ENCODE peak calls at places on chromosomes 16 and 17, in nine cellular contexts. One of them, this sample, is unnamed.

GRCh38 chr16:82016268-82016667 is 5.0 kb upstream of the SDR42E1 start:
- DNase-seq in transverse colon: no peak
- DNase-seq in tibial nerve: peak
- DNase-seq in breast epithelium: no peak
- DNase-seq in heart left ventricle: no peak
- DNase-seq in A549: peak
- DNase-seq in prostate gland: peak
- DNase-seq in ovary: no peak
- DNase-seq in HepG2: no peak
- DNase-seq in this sample: no peak

GRCh38 chr17:77645441-77646430 is 312.8 kb upstream of the TNRC6C start:
- DNase-seq in transverse colon: no peak
- DNase-seq in tibial nerve: no peak
- DNase-seq in breast epithelium: no peak
- DNase-seq in heart left ventricle: no peak
- DNase-seq in A549: no peak
- DNase-seq in prostate gland: no peak
- DNase-seq in ovary: no peak
- DNase-seq in HepG2: no peak
- DNase-seq in this sample: no peak

GRCh38 chr16:11550651-11551498 is 35.8 kb downstream of the LITAF start:
- DNase-seq in transverse colon: no peak
- DNase-seq in tibial nerve: no peak
- DNase-seq in breast epithelium: no peak
- DNase-seq in heart left ventricle: no peak
- DNase-seq in A549: no peak
- DNase-seq in prostate gland: no peak
- DNase-seq in ovary: no peak
- DNase-seq in HepG2: no peak
- DNase-seq in this sample: no peak

GRCh38 chr17:31627960-31628359 is 231.1 kb downstream of the COPRS start:
- DNase-seq in transverse colon: no peak
- DNase-seq in tibial nerve: no peak
- DNase-seq in breast epithelium: no peak
- DNase-seq in heart left ventricle: no peak
- DNase-seq in A549: no peak
- DNase-seq in prostate gland: no peak
- DNase-seq in ovary: no peak
- DNase-seq in HepG2: no peak
- DNase-seq in this sample: no peak

GRCh38 chr16:89687092-89687940 is 827 bp downstream of the CDK10 start:
- DNase-seq in transverse colon: peak
- DNase-seq in tibial nerve: no peak
- DNase-seq in breast epithelium: no peak
- DNase-seq in heart left ventricle: no peak
- DNase-seq in A549: peak
- DNase-seq in prostate gland: no peak
- DNase-seq in ovary: no peak
- DNase-seq in HepG2: peak
- DNase-seq in this sample: no peak

GRCh38 chr16:48153689-48154265 is 2.0 kb downstream of the ABCC12 start:
- DNase-seq in transverse colon: no peak
- DNase-seq in tibial nerve: no peak
- DNase-seq in breast epithelium: no peak
- DNase-seq in heart left ventricle: no peak
- DNase-seq in A549: no peak
- DNase-seq in prostate gland: no peak
- DNase-seq in ovary: no peak
- DNase-seq in HepG2: no peak
- DNase-seq in this sample: no peak

GRCh38 chr16:87954361-87954760 is 3.1 kb downstream of the BANP start:
- DNase-seq in transverse colon: no peak
- DNase-seq in tibial nerve: no peak
- DNase-seq in breast epithelium: no peak
- DNase-seq in heart left ventricle: no peak
- DNase-seq in A549: no peak
- DNase-seq in prostate gland: no peak
- DNase-seq in ovary: no peak
- DNase-seq in HepG2: no peak
- DNase-seq in this sample: peak

GRCh38 chr17:63995626-63996025 is 2.5 kb upstream of the PRR29 start:
- DNase-seq in transverse colon: no peak
- DNase-seq in tibial nerve: no peak
- DNase-seq in breast epithelium: peak
- DNase-seq in heart left ventricle: no peak
- DNase-seq in A549: no peak
- DNase-seq in prostate gland: no peak
- DNase-seq in ovary: no peak
- DNase-seq in HepG2: no peak
- DNase-seq in this sample: no peak

DNA sequence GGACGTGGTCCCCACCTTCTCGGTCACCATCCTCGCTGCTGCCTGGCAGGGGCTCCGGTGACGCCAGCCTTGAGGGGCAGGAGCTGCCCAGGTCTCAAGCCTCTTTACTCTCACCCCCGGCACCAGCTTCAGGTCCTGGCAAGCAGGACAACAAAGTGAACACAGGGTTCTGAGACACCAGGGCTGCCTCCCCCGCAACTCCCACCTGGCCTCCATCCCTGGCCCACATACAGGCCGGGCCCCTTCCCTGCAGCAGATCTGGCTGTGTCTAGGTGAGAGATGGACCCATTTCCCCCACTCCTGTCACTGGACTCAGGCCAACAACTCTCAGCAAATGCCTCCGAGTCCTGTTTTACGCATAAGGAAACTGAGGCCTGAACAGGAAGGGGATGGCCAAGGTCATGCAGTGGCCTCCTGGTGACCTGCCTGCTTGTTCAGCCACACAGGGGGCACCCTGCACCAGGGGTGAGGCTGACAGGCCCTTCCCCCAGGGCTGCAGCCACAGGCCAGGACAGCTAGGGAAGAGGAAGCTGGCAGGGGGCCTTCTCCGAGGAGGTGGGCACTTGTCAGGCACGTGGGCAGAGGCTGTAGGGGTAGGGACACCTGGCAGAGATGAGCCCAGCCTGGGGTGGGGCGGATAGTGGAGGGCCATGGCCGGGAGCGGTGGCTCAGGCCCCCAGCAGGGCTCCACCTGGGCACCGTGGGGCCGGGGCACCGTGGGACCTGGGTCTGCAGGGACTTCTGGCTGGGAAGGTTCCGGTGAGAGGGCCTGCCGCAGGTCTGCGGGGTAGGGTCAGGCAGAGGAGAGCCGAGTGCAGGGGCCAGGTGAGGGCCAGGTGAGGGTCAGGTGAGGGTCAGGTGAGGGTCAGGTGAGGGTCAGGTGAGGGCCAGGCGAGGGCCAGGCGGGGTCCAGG is 46.7 kb upstream of the PVALEF start:
- DNase-seq in transverse colon: no peak
- DNase-seq in tibial nerve: no peak
- DNase-seq in breast epithelium: no peak
- DNase-seq in heart left ventricle: no peak
- DNase-seq in A549: no peak
- DNase-seq in prostate gland: no peak
- DNase-seq in ovary: no peak
- DNase-seq in HepG2: no peak
- DNase-seq in this sample: no peak
- H3K27ac ChIP-seq in transverse colon: no peak
- H3K27ac ChIP-seq in tibial nerve: peak
- H3K27ac ChIP-seq in breast epithelium: peak
- H3K27ac ChIP-seq in heart left ventricle: no peak
- H3K27ac ChIP-seq in A549: peak
- H3K27ac ChIP-seq in prostate gland: peak
- H3K27ac ChIP-seq in ovary: no peak
- H3K27ac ChIP-seq in HepG2: no peak
- H3K27ac ChIP-seq in this sample: no peak

GRCh38 chr16:75202069-75202590 is 4.8 kb downstream of the CTRB2 start:
- DNase-seq in transverse colon: no peak
- DNase-seq in tibial nerve: no peak
- DNase-seq in breast epithelium: peak
- DNase-seq in heart left ventricle: no peak
- DNase-seq in A549: no peak
- DNase-seq in prostate gland: no peak
- DNase-seq in ovary: peak
- DNase-seq in HepG2: no peak
- DNase-seq in this sample: peak

GRCh38 chr16:75204410-75204758 is 2.6 kb downstream of the CTRB2 start:
- DNase-seq in transverse colon: no peak
- DNase-seq in tibial nerve: no peak
- DNase-seq in breast epithelium: peak
- DNase-seq in heart left ventricle: no peak
- DNase-seq in A549: no peak
- DNase-seq in prostate gland: no peak
- DNase-seq in ovary: no peak
- DNase-seq in HepG2: no peak
- DNase-seq in this sample: no peak

GRCh38 chr16:75203667-75204409 is 3.1 kb downstream of the CTRB2 start:
- DNase-seq in transverse colon: no peak
- DNase-seq in tibial nerve: no peak
- DNase-seq in breast epithelium: peak
- DNase-seq in heart left ventricle: no peak
- DNase-seq in A549: no peak
- DNase-seq in prostate gland: no peak
- DNase-seq in ovary: peak
- DNase-seq in HepG2: no peak
- DNase-seq in this sample: no peak

GRCh38 chr16:75206749-75207451 is at the start of gene CTRB2:
- DNase-seq in transverse colon: no peak
- DNase-seq in tibial nerve: no peak
- DNase-seq in breast epithelium: peak
- DNase-seq in heart left ventricle: no peak
- DNase-seq in A549: no peak
- DNase-seq in prostate gland: no peak
- DNase-seq in ovary: no peak
- DNase-seq in HepG2: no peak
- DNase-seq in this sample: no peak

DNA sequence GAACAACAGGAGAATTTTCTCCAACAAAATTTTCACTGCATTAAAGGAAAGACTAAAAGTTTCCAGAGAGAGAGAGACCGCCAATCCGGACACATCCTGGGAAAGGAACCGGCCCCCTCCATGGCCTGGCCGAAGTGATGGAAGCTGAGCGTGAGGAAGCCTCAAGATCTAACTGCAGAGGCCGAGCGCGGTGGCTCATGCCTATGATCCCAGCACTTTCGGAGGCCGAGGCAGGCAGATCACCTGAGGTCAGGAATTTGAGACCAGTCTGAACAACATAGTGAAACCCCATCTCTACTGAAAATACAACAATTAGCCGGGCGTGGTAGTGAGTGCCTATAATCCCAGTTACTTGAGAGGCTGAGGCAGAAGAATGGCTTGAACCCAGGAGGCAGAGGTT is 3.9 kb downstream of the CTRB2 start:
- DNase-seq in transverse colon: no peak
- DNase-seq in tibial nerve: no peak
- DNase-seq in breast epithelium: no peak
- DNase-seq in heart left ventricle: no peak
- DNase-seq in A549: no peak
- DNase-seq in prostate gland: no peak
- DNase-seq in ovary: peak
- DNase-seq in HepG2: no peak
- DNase-seq in this sample: no peak
- TF ChIP-seq POLR2A in transverse colon: no peak
- TF ChIP-seq POLR2A in tibial nerve: no peak
- TF ChIP-seq POLR2A in breast epithelium: no peak
- TF ChIP-seq POLR2A in heart left ventricle: no peak
- TF ChIP-seq POLR2A in A549: no peak
- TF ChIP-seq POLR2A in prostate gland: no peak
- TF ChIP-seq POLR2A in ovary: no peak
- TF ChIP-seq POLR2A in HepG2: no peak
- TF ChIP-seq POLR2A in this sample: no peak

DNA sequence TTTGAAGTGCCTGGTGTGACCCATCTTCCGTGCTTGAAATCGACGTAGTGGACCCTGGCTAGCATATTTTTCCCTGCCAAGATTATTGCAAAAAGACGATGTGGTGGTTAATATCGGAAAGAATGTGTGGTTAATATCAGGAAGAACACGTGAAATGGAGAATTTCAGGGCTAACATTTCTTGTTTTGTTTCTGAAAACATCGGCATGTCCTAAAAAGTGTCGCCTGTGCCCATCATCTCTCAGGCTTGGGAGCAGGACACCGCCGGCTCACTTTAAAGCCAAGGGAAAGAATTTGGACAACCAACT is 345 bp upstream of the DCXR start:
- DNase-seq in transverse colon: no peak
- DNase-seq in tibial nerve: no peak
- DNase-seq in breast epithelium: no peak
- DNase-seq in heart left ventricle: no peak
- DNase-seq in A549: no peak
- DNase-seq in prostate gland: no peak
- DNase-seq in ovary: no peak
- DNase-seq in HepG2: no peak
- DNase-seq in this sample: no peak
- H3K27ac ChIP-seq in transverse colon: peak
- H3K27ac ChIP-seq in tibial nerve: peak
- H3K27ac ChIP-seq in breast epithelium: peak
- H3K27ac ChIP-seq in heart left ventricle: no peak
- H3K27ac ChIP-seq in A549: peak
- H3K27ac ChIP-seq in prostate gland: peak
- H3K27ac ChIP-seq in ovary: no peak
- H3K27ac ChIP-seq in HepG2: peak
- H3K27ac ChIP-seq in this sample: peak

GRCh38 chr16:19183187-19183586 is 15.1 kb downstream of the SYT17 start:
- DNase-seq in transverse colon: no peak
- DNase-seq in tibial nerve: no peak
- DNase-seq in breast epithelium: no peak
- DNase-seq in heart left ventricle: no peak
- DNase-seq in A549: no peak
- DNase-seq in prostate gland: no peak
- DNase-seq in ovary: no peak
- DNase-seq in HepG2: no peak
- DNase-seq in this sample: no peak
- TF ChIP-seq POLR2A in transverse colon: no peak
- TF ChIP-seq POLR2A in tibial nerve: no peak
- TF ChIP-seq POLR2A in breast epithelium: no peak
- TF ChIP-seq POLR2A in heart left ventricle: no peak
- TF ChIP-seq POLR2A in A549: no peak
- TF ChIP-seq POLR2A in prostate gland: no peak
- TF ChIP-seq POLR2A in ovary: no peak
- TF ChIP-seq POLR2A in HepG2: no peak
- TF ChIP-seq POLR2A in this sample: no peak

This sample was measured in adrenal gland.